ENCODE peak calls at places on chromosomes 1 and 21, in ten cellular contexts. D is thoracic aorta, P is AG04450, Z is GM12864, U is upper lobe of right lung, M is WTC11, H is IMR-90, A is lower leg skin, J is AG10803, B is A549. L is an unnamed sample.
A peak's percentile ranks its signal among the peaks of the same experiment; 100 is the strongest.

GRCh38 chr1:100627018-100627716 is 89.2 kb downstream of the GPR88 start:
- DNase-seq in D (no peak), P (peak; percentile 61), Z (no peak), U (no peak), M (no peak), H (peak; percentile 86), A (no peak), J (peak; percentile 88), B (no peak), L (no peak)

GRCh38 chr21:33121715-33122475 is 52.0 kb downstream of the OLIG1 start:
- DNase-seq in D (no peak), P (no peak), Z (peak; percentile 10), U (no peak), M (peak; percentile 50), H (peak; percentile 14), A (no peak), J (peak; percentile 9), B (peak; percentile 55), L (no peak)

GRCh38 chr1:153288634-153289275 is 24.0 kb downstream of the PGLYRP3 start:
- DNase-seq in D (no peak), P (no peak), Z (no peak), U (no peak), M (peak; percentile 83), H (no peak), A (peak; percentile 39), J (no peak), B (peak; percentile 35), L (no peak)

GRCh38 chr21:21688877-21689276 is 690.7 kb downstream of the NCAM2 start:
- DNase-seq in D (no peak), P (no peak), Z (no peak), U (peak; percentile 38), M (peak; percentile 61), H (peak; percentile 37), A (no peak), J (peak; percentile 31), B (no peak), L (no peak)

GRCh38 chr1:75908717-75909152 is 23.5 kb downstream of the ASB17 start:
- DNase-seq in D (no peak), P (peak; percentile 11), Z (peak; percentile 8), U (no peak), M (peak; percentile 25), H (peak; percentile 50), A (no peak), J (peak; percentile 21), B (peak; percentile 53), L (no peak)

GRCh38 chr1:47906009-47906432 is 91.2 kb downstream of the TRABD2B start:
- DNase-seq in D (peak; percentile 8), P (no peak), Z (no peak), U (peak; percentile 68), M (no peak), H (no peak), A (no peak), J (no peak), B (peak; percentile 5), L (no peak)

GRCh38 chr21:29230541-29231275 is 68.0 kb upstream of the BACH1 start:
- DNase-seq in D (no peak), P (no peak), Z (no peak), U (no peak), M (no peak), H (no peak), A (no peak), J (peak; percentile 38), B (no peak), L (no peak)

GRCh38 chr1:184906771-184907170 is 67.5 kb downstream of the NIBAN1 start:
- DNase-seq in D (no peak), P (no peak), Z (no peak), U (no peak), M (no peak), H (peak; percentile 73), A (no peak), J (peak; percentile 23), B (no peak), L (no peak)

DNA sequence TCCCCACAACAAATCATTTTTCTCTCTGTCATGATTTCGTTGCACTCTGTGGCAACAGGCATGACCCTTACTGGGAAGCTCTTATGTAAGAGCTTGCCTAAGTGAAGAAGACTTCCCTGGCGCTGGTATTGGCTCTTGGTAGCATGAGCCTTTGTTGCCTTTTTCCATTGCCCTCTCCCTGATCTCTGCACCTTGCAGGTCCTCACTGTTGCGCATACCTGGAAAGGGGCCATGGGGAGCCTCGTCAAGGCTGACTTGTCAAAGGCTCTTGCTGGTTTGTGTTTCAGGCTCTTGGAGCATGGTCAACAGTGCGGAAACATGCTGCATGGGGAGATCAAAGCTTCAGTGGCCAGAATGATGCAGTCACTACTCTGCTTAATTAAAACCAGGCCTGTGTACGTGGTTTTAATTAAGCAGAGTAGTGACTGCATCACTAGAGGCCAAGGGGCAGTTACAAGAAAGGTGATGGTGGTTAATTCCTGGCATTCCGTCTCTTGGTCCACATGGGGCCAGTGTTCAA is 141.3 kb downstream of the SPATA46 start:
- DNase-seq in D (no peak), P (no peak), Z (no peak), U (no peak), M (no peak), H (peak; percentile 2), A (no peak), J (peak; percentile 82), B (peak; percentile 9), L (no peak)
- TF ChIP-seq CTCF in D (no peak), P (no peak), Z (no peak), U (no peak), M (no peak), H (no peak), A (no peak), J (no peak), B (no peak), L (no peak)

GRCh38 chr1:26863677-26864060 is 720 bp downstream of the SFN start:
- DNase-seq in D (no peak), P (no peak), Z (no peak), U (no peak), M (no peak), H (no peak), A (no peak), J (no peak), B (no peak), L (no peak)

GRCh38 chr1:26861889-26862371 is 1.0 kb upstream of the SFN start:
- DNase-seq in D (no peak), P (no peak), Z (no peak), U (peak; percentile 73), M (no peak), H (no peak), A (no peak), J (no peak), B (no peak), L (no peak)

GRCh38 chr1:26861286-26861701 is 1.7 kb upstream of the SFN start:
- DNase-seq in D (no peak), P (no peak), Z (no peak), U (no peak), M (no peak), H (peak; percentile 46), A (no peak), J (peak; percentile 42), B (peak; percentile 65), L (no peak)

GRCh38 chr1:26864610-26865480 is 1.9 kb downstream of the SFN start:
- DNase-seq in D (peak; percentile 93), P (peak; percentile 96), Z (peak; percentile 90), U (peak; percentile 99), M (peak; percentile 98), H (peak; percentile 97), A (peak; percentile 96), J (peak; percentile 99), B (peak; percentile 96), L (peak; percentile 93)

DNA sequence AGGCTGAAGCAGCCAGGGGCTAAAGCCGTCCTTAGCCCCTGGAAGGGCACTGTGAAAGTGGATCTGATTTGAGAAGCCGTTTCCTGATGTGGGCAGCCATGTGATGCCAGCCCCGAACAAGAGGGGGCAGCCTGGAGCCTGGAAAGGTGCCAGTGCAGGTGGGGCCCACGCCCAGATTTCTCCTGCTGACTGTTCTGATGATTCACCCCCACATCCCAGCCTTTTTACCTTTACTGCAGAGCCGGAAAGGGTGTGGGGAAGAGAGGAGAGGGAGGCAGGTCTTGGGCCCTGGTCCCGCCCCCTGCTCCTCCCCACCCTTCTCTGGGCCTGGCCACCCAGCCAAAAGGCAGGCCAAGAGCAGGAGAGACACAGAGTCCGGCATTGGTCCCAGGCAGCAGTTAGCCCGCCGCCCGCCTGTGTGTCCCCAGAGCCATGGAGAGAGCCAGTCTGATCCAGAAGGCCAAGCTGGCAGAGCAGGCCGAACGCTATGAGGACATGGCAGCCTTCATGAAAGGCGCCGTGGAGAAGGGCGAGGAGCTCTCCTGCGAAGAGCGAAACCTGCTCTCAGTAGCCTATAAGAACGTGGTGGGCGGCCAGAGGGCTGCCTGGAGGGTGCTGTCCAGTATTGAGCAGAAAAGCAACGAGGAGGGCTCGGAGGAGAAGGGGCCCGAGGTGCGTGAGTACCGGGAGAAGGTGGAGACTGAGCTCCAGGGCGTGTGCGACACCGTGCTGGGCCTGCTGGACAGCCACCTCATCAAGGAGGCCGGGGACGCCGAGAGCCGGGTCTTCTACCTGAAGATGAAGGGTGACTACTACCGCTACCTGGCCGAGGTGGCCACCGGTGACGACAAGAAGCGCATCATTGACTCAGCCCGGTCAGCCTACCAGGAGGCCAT is at the start of gene SFN:
- DNase-seq in D (no peak), P (no peak), Z (no peak), U (peak; percentile 92), M (peak; percentile 89), H (no peak), A (peak; percentile 76), J (no peak), B (peak; percentile 95), L (no peak)
- TF ChIP-seq CTCF in D (no peak), P (peak; percentile 6), Z (peak; percentile 77), U (peak; percentile 40), M (peak; percentile 52), H (peak; percentile 20), A (no peak), J (peak; percentile 10), B (peak; percentile 55), L (no peak)

DNA sequence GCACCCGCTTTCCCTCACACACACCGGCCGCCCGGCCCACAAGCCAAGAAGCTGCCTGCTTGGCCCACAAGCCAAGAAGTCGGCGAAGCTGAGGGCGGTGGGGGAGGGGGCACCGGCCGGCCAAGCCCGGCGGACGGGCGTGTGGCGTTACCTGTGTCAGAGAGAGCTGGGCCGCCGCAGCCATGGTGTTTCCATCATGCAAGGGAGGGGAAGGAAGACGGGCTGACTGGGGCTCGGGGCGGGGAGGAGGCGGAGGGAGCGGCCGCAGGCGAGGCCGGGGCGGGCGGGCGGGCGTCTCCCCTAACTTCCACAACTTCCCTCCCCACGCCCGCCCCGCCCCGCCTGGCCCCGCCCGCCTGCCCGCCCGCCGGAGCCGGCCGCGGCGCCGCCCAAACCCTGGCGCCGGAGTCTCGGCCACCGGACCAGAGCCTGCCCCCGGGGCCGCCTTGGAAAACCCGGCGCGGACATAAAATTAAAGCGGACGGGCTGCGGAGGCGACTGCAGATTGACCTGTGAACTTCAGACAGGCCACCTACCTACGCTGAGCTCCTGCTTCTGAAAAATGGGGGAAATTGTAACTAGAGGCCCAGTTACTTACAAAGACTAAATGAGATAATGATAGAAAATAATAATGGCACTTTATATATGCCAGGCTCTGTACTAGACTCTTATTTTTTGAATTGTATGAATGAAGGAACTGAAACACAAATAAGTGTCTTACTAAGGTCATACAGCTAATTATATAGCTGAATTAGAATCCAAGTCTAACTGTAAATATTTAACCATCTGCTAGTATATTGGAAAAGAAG is at the start of gene EPS15:
- DNase-seq in D (peak; percentile 38), P (peak; percentile 29), Z (no peak), U (peak; percentile 95), M (peak; percentile 89), H (peak; percentile 67), A (peak; percentile 86), J (peak; percentile 79), B (peak; percentile 82), L (peak; percentile 84)
- TF ChIP-seq CTCF in D (no peak), P (no peak), Z (no peak), U (no peak), M (no peak), H (no peak), A (no peak), J (no peak), B (no peak), L (no peak)

DNA sequence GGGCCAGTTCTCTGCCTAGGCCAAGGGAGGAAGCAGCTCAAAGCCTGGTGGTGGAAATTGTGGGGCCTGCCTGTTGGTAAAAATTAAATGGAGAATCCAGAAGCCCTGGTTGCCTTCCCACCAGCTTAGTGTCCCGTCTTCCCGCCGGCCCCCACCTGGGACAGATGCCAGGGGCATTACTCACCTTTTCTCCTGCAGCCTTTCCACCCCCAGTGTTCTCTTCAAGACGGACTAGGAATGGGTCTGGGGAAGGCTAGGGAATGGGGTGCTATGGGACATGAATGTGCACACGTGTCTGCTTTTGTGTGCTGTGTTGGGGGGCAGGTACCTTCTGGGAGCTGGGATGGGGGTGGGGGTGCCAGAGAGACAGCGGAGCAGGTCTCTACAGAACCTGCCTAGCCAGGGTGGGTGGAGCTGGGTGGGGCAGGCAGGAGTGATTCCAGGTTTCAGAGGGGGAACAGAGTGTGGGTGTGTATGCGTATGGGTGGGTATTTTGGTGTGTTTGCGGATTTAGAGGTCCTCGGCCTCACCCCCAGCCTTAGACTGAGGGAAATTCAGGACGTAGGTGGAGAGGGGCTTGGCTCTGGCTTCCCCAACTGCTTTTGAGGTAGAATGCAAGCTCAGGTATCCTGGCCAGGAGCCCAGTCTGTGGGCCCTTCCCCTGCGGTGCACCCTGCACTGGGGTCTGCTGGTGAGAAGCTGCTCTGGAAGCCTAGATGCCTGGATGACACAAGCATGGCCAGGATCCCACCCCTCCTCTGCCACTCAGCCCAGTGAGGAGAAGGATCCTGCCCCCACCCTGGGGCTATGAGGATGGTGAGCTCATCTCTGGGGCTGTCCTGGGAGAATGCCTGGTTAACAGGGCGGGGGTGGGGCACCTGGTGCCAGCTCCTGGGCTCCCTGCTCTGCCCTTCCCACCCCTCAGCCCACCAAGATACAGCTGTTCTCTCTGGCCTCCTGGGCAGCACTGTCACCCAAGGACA is 7.7 kb downstream of the VANGL2 start:
- DNase-seq in D (no peak), P (no peak), Z (no peak), U (no peak), M (no peak), H (no peak), A (peak; percentile 53), J (no peak), B (no peak), L (no peak)
- TF ChIP-seq CTCF in D (no peak), P (no peak), Z (no peak), U (no peak), M (no peak), H (no peak), A (no peak), J (no peak), B (no peak), L (no peak)

L was measured in activated B cell treated with CpG ODN at 0.5 μM for 24 hours.